ENCODE peak calls at places on chromosome X, in five cellular contexts. F, W, Y, T and E are unnamed samples.

GRCh38 chrX:129490330-129490729 is 33.0 kb downstream of the SMARCA1 start:
- DNase-seq in F (no peak), W (no peak), Y (no peak), T (no peak), E (no peak)

GRCh38 chrX:40146471-40147398 is 49.0 kb upstream of the BCOR start:
- DNase-seq in F (peak; percentile 75), W (peak; percentile 65), Y (no peak), T (no peak), E (no peak)

GRCh38 chrX:39416547-39417262 is 615.4 kb downstream of the MID1IP1 start:
- DNase-seq in F (no peak), W (no peak), Y (no peak), T (no peak), E (no peak)

GRCh38 chrX:63128509-63128908 is 222.6 kb downstream of the SPIN4 start:
- DNase-seq in F (no peak), W (no peak), Y (no peak), T (no peak), E (no peak)

GRCh38 chrX:13685126-13685763 is 3.7 kb upstream of the RAB9A start:
- DNase-seq in F (no peak), W (no peak), Y (no peak), T (no peak), E (no peak)

GRCh38 chrX:39805825-39806224 is 291.9 kb downstream of the BCOR start:
- DNase-seq in F (no peak), W (no peak), Y (no peak), T (no peak), E (no peak)

GRCh38 chrX:66013195-66013816 is 26.6 kb downstream of the VSIG4 start:
- DNase-seq in F (no peak), W (no peak), Y (no peak), T (no peak), E (peak; percentile 44)

GRCh38 chrX:154317391-154318000 is 21.9 kb downstream of the TKTL1 start:
- DNase-seq in F (peak; percentile 52), W (no peak), Y (no peak), T (no peak), E (no peak)

GRCh38 chrX:18874560-18875255 is 109.2 kb downstream of the PHKA2 start:
- DNase-seq in F (no peak), W (no peak), Y (no peak), T (no peak), E (no peak)

GRCh38 chrX:106631615-106632014 is 19.8 kb downstream of the RADX start:
- DNase-seq in F (no peak), W (no peak), Y (no peak), T (no peak), E (no peak)

GRCh38 chrX:154321624-154322023 is 26.0 kb downstream of the TKTL1 start:
- DNase-seq in F (no peak), W (no peak), Y (no peak), T (no peak), E (no peak)

GRCh38 chrX:43971966-43972961 is 926 bp downstream of the NDP start:
- DNase-seq in F (no peak), W (no peak), Y (no peak), T (no peak), E (no peak)

GRCh38 chrX:68894142-68894512 is 65.3 kb downstream of the EFNB1 start:
- DNase-seq in F (no peak), W (no peak), Y (no peak), T (no peak), E (no peak)

GRCh38 chrX:69018416-69019072 is 146.7 kb downstream of the PJA1 start:
- DNase-seq in F (no peak), W (no peak), Y (no peak), T (no peak), E (no peak)

GRCh38 chrX:130829526-130830515 is 73.2 kb downstream of the ENOX2 start:
- DNase-seq in F (no peak), W (no peak), Y (no peak), T (no peak), E (no peak)

GRCh38 chrX:96372313-96373046 is 312.2 kb upstream of the DIAPH2 start:
- DNase-seq in F (peak; percentile 70), W (no peak), Y (no peak), T (no peak), E (no peak)

GRCh38 chrX:126141014-126141413 is 25.1 kb downstream of the DCAF12L2 start:
- DNase-seq in F (no peak), W (no peak), Y (no peak), T (no peak), E (no peak)

GRCh38 chrX:105191878-105192277 is 28.6 kb downstream of the TEX13A start:
- DNase-seq in F (peak; percentile 58), W (no peak), Y (no peak), T (no peak), E (no peak)

GRCh38 chrX:155757366-155757765 is 123.8 kb upstream of the VAMP7 start:
- DNase-seq in F (no peak), W (no peak), Y (no peak), T (no peak), E (no peak)

GRCh38 chrX:150486011-150486410 is 82.4 kb upstream of the MTM1 start:
- DNase-seq in F (peak; percentile 46), W (no peak), Y (no peak), T (no peak), E (peak; percentile 53)

GRCh38 chrX:38899650-38900049 is 98.4 kb downstream of the MID1IP1 start:
- DNase-seq in F (no peak), W (no peak), Y (no peak), T (no peak), E (no peak)

GRCh38 chrX:74923942-74924448 is 1.3 kb downstream of the NEXMIF start:
- DNase-seq in F (peak; percentile 7), W (peak; percentile 46), Y (no peak), T (peak; percentile 71), E (no peak)

GRCh38 chrX:103554687-103555417 is 30.5 kb upstream of the TCEAL4 start:
- DNase-seq in F (peak; percentile 82), W (no peak), Y (peak; percentile 19), T (no peak), E (no peak)

GRCh38 chrX:131827935-131828334 is 195.2 kb upstream of the STK26 start:
- DNase-seq in F (peak; percentile 63), W (no peak), Y (no peak), T (no peak), E (no peak)

GRCh38 chrX:11968991-11969390 is 169.3 kb upstream of the FRMPD4 start:
- DNase-seq in F (no peak), W (no peak), Y (no peak), T (no peak), E (no peak)

GRCh38 chrX:149151805-149152757 is 353.0 kb downstream of the IDS start:
- DNase-seq in F (no peak), W (no peak), Y (peak; percentile 23), T (no peak), E (no peak)

GRCh38 chrX:72715546-72715945 is 1.4 kb upstream of the PHKA1 start:
- DNase-seq in F (no peak), W (no peak), Y (no peak), T (no peak), E (no peak)

DNA sequence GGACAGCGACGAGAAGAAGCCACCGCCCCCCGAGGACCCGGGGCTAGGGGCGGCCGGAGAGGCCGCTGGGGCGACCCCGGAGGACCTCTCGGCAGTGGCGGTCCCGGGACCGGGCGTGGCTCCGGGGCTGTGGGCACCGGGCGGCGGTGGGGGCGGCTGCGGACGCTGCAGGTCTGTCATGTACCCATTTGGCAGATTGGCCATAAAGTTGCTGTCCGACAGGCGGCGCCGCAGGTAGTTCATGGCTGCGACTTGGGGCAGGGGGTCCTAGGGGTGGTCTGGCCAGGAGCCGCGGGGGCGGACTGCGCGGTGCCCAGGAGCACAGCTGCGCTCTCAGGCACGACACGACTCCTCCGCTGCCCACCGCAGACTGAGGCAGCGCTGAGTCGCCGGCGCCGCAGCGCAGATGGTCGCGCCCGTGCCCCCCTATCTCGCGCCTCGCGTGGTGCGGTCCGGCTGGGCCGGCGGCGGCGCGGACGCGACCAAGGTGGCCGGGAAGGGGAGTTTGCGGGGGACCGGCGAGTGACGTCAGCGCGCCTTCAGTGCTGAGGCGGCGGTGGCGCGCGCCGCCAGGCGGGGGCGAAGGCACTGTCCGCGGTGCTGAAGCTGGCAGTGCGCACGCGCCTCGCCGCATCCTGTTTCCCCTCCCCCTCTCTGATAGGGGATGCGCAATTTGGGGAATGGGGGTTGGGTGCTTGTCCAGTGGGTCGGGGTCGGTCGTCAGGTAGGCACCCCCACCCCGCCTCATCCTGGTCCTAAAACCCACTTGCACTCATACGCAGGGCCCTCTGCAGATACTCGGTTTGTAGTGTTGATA is at the start of gene SYN1:
- DNase-seq in F (peak; percentile 88), W (peak; percentile 85), Y (peak; percentile 7), T (peak; percentile 95), E (peak; percentile 77)
- TF ChIP-seq CTCF in F (no peak), W (no peak), Y (no peak), T (peak; percentile 43), E (no peak)

GRCh38 chrX:29090811-29091210 is 503.6 kb downstream of the IL1RAPL1 start:
- DNase-seq in F (peak; percentile 41), W (no peak), Y (no peak), T (no peak), E (no peak)
- TF ChIP-seq CTCF in F (peak; percentile 34), W (no peak), Y (peak; percentile 41), T (peak; percentile 21), E (no peak)

GRCh38 chrX:24283122-24283789 is 30.6 kb downstream of the SUPT20HL2 start:
- DNase-seq in F (no peak), W (no peak), Y (no peak), T (no peak), E (no peak)

GRCh38 chrX:24282381-24283121 is 31.3 kb downstream of the SUPT20HL2 start:
- DNase-seq in F (peak; percentile 69), W (no peak), Y (peak; percentile 43), T (no peak), E (no peak)

DNA sequence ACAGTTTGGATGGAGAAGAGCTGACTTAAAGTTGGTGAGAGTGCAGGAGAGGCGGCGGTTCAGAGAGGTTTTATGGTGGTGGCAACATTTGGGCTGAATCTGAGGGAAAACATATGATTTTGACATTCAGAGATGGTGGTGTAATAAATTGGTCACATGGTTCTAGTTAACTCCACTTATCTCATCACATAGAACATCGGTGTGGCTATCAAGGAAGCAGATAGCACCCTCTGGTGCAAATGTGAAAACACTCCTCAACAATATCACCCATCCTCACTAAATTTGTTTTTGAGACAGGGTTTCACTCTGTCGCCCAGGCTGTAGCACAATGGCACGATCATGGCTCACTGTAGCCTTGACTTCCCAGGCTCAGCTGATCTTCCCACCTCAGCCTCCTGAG is 28.8 kb downstream of the SUPT20HL2 start:
- DNase-seq in F (no peak), W (no peak), Y (no peak), T (no peak), E (no peak)
- TF ChIP-seq CTCF in F (no peak), W (no peak), Y (no peak), T (no peak), E (no peak)

GRCh38 chrX:10769165-10769564 is 148.8 kb upstream of the MID1 start:
- DNase-seq in F (peak; percentile 44), W (no peak), Y (no peak), T (no peak), E (no peak)
- TF ChIP-seq CTCF in F (peak; percentile 53), W (peak; percentile 34), Y (peak; percentile 52), T (peak; percentile 13), E (peak; percentile 48)